ENCODE peak calls at places on chromosomes 12 and 14, in ten cellular contexts. Y, N, W, M, X, Q, F, V, P and D are unnamed samples.

GRCh38 chr12:68844318-68844745 is 36.4 kb downstream of the MDM2 start:
- DNase-seq in Y (no peak), N (no peak), W (no peak), M (no peak), X (no peak), Q (no peak), F (no peak), V (no peak), P (no peak), D (no peak)

GRCh38 chr14:102510616-102511520 is 1.3 kb upstream of the ANKRD9 start:
- DNase-seq in Y (no peak), N (no peak), W (no peak), M (peak; percentile 43), X (peak; percentile 98), Q (peak; percentile 95), F (peak; percentile 84), V (no peak), P (no peak), D (peak; percentile 62)

GRCh38 chr12:124992874-124993567 is 424 bp upstream of the BRI3BP start:
- DNase-seq in Y (no peak), N (peak; percentile 78), W (peak; percentile 81), M (peak; percentile 95), X (peak; percentile 98), Q (peak; percentile 92), F (peak; percentile 78), V (no peak), P (peak; percentile 24), D (peak; percentile 95)

GRCh38 chr14:21038416-21039058 is 3.6 kb upstream of the RNASE7 start:
- DNase-seq in Y (no peak), N (no peak), W (no peak), M (no peak), X (no peak), Q (no peak), F (no peak), V (no peak), P (no peak), D (no peak)

GRCh38 chr12:104729610-104730446 is 228.3 kb downstream of the SLC41A2 start:
- DNase-seq in Y (no peak), N (no peak), W (no peak), M (no peak), X (no peak), Q (no peak), F (no peak), V (no peak), P (no peak), D (no peak)

GRCh38 chr12:75979181-75979580 is 52.4 kb downstream of the PHLDA1 start:
- DNase-seq in Y (no peak), N (no peak), W (no peak), M (no peak), X (no peak), Q (no peak), F (no peak), V (no peak), P (peak; percentile 66), D (no peak)

GRCh38 chr12:75786071-75786470 is 245.5 kb downstream of the PHLDA1 start:
- DNase-seq in Y (no peak), N (no peak), W (no peak), M (no peak), X (no peak), Q (no peak), F (no peak), V (no peak), P (no peak), D (no peak)

GRCh38 chr12:1917172-1918070 is 1.0 kb downstream of the CACNA2D4 start:
- DNase-seq in Y (no peak), N (no peak), W (peak; percentile 46), M (no peak), X (peak; percentile 44), Q (no peak), F (no peak), V (peak; percentile 12), P (no peak), D (peak; percentile 51)

DNA sequence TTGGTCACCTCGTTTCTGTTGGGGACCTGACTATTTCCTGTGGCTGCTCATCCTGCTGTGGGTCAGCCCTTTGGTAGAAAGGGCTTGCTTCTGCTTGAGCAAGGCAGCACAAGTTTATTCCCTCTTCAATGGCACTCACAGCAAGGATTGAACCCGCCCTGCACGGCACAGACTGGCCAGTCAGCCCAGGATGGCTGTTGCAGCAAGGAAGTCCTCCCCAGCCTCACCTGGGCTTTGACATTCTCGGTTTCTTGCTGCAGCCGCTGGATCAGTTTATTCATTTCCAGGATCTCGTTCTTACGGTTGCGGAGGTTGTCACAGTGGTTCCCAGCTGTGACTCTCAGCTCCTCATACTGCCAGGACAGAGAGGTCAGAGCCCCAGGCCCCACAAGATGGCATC is 9.5 kb downstream of the KRT82 start:
- DNase-seq in Y (no peak), N (no peak), W (no peak), M (no peak), X (no peak), Q (no peak), F (no peak), V (no peak), P (no peak), D (no peak)
- TF ChIP-seq CTCF in Y (no peak), N (no peak), W (no peak), M (no peak), X (no peak), Q (no peak), F (no peak), V (no peak), P (no peak), D (no peak)

GRCh38 chr14:66311935-66312334 is 174.2 kb upstream of the CCDC196 start:
- DNase-seq in Y (no peak), N (no peak), W (no peak), M (no peak), X (no peak), Q (no peak), F (no peak), V (no peak), P (no peak), D (no peak)

GRCh38 chr14:66311058-66311457 is 175.1 kb upstream of the CCDC196 start:
- DNase-seq in Y (no peak), N (no peak), W (no peak), M (no peak), X (no peak), Q (no peak), F (no peak), V (no peak), P (no peak), D (no peak)

GRCh38 chr14:66315098-66315497 is 171.1 kb upstream of the CCDC196 start:
- DNase-seq in Y (no peak), N (no peak), W (no peak), M (no peak), X (peak; percentile 50), Q (no peak), F (no peak), V (no peak), P (no peak), D (no peak)

DNA sequence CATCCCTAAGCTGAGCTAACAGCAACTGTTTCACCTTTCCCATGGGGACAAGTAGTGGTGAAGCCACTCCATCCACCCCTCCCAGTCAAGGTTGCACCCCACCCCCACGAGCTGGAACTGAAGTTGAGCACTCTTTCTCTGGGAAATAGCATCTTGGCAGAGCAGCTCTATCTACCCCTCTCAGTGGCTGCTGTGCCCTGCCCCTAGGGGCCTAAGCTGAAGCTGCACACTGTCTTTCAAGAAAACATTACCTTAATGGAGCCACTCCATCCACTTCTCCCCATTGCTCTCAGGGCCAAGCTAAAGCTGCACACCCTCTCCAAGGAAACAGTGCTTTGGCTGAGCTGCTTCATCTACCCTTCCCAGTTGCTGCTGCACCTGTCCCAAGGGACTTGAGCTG is 170.6 kb upstream of the CCDC196 start:
- DNase-seq in Y (no peak), N (no peak), W (no peak), M (no peak), X (peak; percentile 64), Q (peak; percentile 19), F (no peak), V (no peak), P (no peak), D (no peak)
- TF ChIP-seq CTCF in Y (no peak), N (no peak), W (no peak), M (no peak), X (peak; percentile 69), Q (no peak), F (no peak), V (no peak), P (no peak), D (peak; percentile 42)

GRCh38 chr12:583251-583869 is 79.9 kb downstream of the NINJ2 start:
- DNase-seq in Y (no peak), N (no peak), W (no peak), M (no peak), X (peak; percentile 81), Q (no peak), F (peak; percentile 27), V (peak; percentile 7), P (no peak), D (no peak)
- TF ChIP-seq CTCF in Y (no peak), N (no peak), W (no peak), M (no peak), X (peak; percentile 83), Q (no peak), F (peak; percentile 33), V (no peak), P (no peak), D (no peak)

GRCh38 chr12:89521348-89522238 is 3.0 kb downstream of the GALNT4 start:
- DNase-seq in Y (no peak), N (no peak), W (no peak), M (no peak), X (no peak), Q (no peak), F (no peak), V (no peak), P (peak; percentile 47), D (no peak)

GRCh38 chr12:89525002-89525823 is 617 bp upstream of the GALNT4 start:
- DNase-seq in Y (no peak), N (peak; percentile 47), W (peak; percentile 60), M (peak; percentile 71), X (peak; percentile 90), Q (peak; percentile 66), F (peak; percentile 68), V (peak; percentile 18), P (peak; percentile 21), D (peak; percentile 42)

GRCh38 chr12:89525824-89526770 is at the start of gene POC1B:
- DNase-seq in Y (no peak), N (peak; percentile 70), W (peak; percentile 82), M (peak; percentile 87), X (peak; percentile 98), Q (peak; percentile 86), F (peak; percentile 83), V (peak; percentile 71), P (peak; percentile 77), D (peak; percentile 90)

GRCh38 chr12:89528434-89528833 is 2.6 kb upstream of the POC1B start:
- DNase-seq in Y (no peak), N (no peak), W (no peak), M (no peak), X (no peak), Q (no peak), F (no peak), V (no peak), P (no peak), D (no peak)

DNA sequence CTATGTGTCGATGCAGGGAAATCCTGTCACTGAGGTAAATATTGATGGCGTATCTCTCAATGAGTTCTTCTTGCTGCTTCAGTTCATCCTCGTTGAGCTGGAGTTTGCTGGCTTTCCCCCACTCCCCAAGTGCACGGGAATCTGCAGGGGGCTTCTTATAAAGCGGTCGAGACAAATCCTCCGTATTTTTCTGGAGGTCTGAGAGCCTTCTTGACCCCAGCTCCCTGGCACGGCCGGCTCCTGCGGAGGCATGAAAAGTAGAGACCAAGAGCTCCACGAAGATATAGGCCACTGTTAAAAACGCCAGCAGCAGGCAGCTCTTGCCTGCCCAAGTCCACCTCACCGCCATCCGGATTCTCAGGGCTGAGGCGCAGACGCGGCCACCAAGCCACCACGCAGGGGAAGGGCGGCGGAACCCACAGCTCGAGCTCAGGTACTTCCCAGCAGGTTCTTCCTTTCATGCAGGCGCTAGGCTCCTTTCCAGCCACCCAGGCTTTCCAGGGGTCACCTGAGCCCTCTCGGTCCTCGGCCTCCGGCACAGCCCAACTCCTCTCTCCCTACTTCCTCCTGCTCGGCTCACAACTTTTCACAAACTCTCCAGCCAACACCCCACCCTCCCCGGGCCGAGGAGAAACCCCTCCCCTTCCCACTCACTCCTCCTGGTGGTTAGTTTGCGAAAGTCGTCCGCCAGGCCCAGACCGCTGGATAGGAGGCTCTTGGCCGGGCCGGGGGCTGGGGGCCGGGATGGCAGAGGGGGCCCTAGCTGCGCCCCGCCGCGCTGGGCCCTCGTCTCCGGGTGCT is at the start of gene GALNT4:
- DNase-seq in Y (peak; percentile 64), N (peak; percentile 88), W (peak; percentile 82), M (peak; percentile 86), X (peak; percentile 98), Q (peak; percentile 90), F (peak; percentile 86), V (peak; percentile 83), P (peak; percentile 85), D (peak; percentile 82)
- TF ChIP-seq CTCF in Y (peak; percentile 71), N (peak; percentile 61), W (peak; percentile 41), M (peak; percentile 75), X (peak; percentile 83), Q (peak; percentile 31), F (peak; percentile 59), V (peak; percentile 69), P (peak; percentile 70), D (peak; percentile 68)